ENCODE peak calls at places on chromosomes 6 and 20, in ten cellular contexts. F is heart right ventricle, H is neural crest cell, M is tibial artery, C is fibroblast of the aortic adventitia, I is endothelial cell, U is mammary epithelial cell, L is H9, V is NB4, W is H1. G is an unnamed sample.

GRCh38 chr6:116562614-116563013 is 8.7 kb upstream of the RWDD1 start:
- DNase-seq in F (no peak), H (no peak), M (no peak), C (peak; percentile 61), I (no peak), U (no peak), L (no peak), V (no peak), W (no peak), G (no peak)

GRCh38 chr6:20946037-20946436 is 411.8 kb downstream of the CDKAL1 start:
- DNase-seq in F (no peak), H (no peak), M (no peak), C (peak; percentile 13), I (no peak), U (peak; percentile 85), L (no peak), V (peak; percentile 60), W (no peak), G (no peak)

GRCh38 chr20:63011798-63012197 is 5.0 kb upstream of the BHLHE23 start:
- DNase-seq in F (no peak), H (no peak), M (no peak), C (no peak), I (no peak), U (no peak), L (no peak), V (no peak), W (no peak), G (peak; percentile 11)

GRCh38 chr6:157755752-157756411 is 67.2 kb upstream of the SNX9 start:
- DNase-seq in F (no peak), H (no peak), M (no peak), C (no peak), I (no peak), U (no peak), L (no peak), V (no peak), W (no peak), G (no peak)

GRCh38 chr6:3722211-3722621 is 29.3 kb downstream of the PXDC1 start:
- DNase-seq in F (no peak), H (no peak), M (no peak), C (no peak), I (no peak), U (no peak), L (no peak), V (no peak), W (no peak), G (no peak)

GRCh38 chr6:105401247-105402089 is 1.4 kb downstream of the PREP start:
- DNase-seq in F (no peak), H (no peak), M (no peak), C (no peak), I (no peak), U (no peak), L (no peak), V (peak; percentile 20), W (no peak), G (no peak)

GRCh38 chr20:22590662-22591061 is 6.3 kb upstream of the FOXA2 start:
- DNase-seq in F (no peak), H (no peak), M (no peak), C (no peak), I (no peak), U (no peak), L (peak; percentile 54), V (no peak), W (no peak), G (no peak)

GRCh38 chr20:20205141-20205861 is 153.0 kb downstream of the CFAP61 start:
- DNase-seq in F (no peak), H (no peak), M (no peak), C (no peak), I (no peak), U (no peak), L (no peak), V (no peak), W (no peak), G (no peak)

GRCh38 chr6:7146079-7146828 is 38.5 kb downstream of the RREB1 start:
- DNase-seq in F (peak; percentile 44), H (no peak), M (peak; percentile 81), C (peak; percentile 65), I (no peak), U (peak; percentile 56), L (no peak), V (peak; percentile 95), W (no peak), G (peak; percentile 42)

GRCh38 chr6:34513628-34514027 is 42.5 kb downstream of the SPDEF start:
- DNase-seq in F (no peak), H (no peak), M (no peak), C (no peak), I (no peak), U (no peak), L (no peak), V (no peak), W (no peak), G (peak; percentile 43)

GRCh38 chr6:24936641-24937317 is 1.0 kb upstream of the RIPOR2 start:
- DNase-seq in F (no peak), H (no peak), M (no peak), C (no peak), I (no peak), U (peak; percentile 34), L (no peak), V (no peak), W (no peak), G (no peak)

DNA sequence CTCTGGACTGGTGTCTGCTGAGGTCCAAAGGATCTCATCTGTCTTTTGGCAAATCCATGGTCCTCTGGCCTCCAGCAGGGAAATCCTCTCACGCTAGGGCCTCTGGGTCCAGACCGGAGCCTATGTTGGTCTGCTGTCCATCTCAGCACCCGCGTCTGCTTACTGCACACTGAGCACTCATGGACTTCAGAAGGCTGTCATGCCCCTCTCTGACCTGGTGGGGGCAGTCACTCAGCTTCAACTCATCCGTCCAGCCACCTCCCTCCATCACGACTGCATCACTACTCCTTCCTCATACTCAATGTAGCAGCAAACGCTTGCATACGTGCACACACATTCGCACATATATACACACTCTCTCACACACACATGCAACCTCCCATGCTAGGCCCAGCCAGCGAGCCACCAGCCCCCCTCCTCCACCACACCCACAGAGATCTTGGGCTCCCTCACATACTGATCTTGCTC is 33.3 kb downstream of the GABRR2 start:
- DNase-seq in F (no peak), H (peak; percentile 25), M (no peak), C (peak; percentile 16), I (peak; percentile 45), U (peak; percentile 14), L (peak; percentile 82), V (peak; percentile 86), W (peak; percentile 49), G (peak; percentile 35)
- TF ChIP-seq CTCF in F (no peak), H (peak; percentile 54), M (no peak), C (peak; percentile 44), I (peak; percentile 57), U (peak; percentile 58), L (peak; percentile 83), V (peak; percentile 94), W (peak; percentile 98), G (peak; percentile 59)

GRCh38 chr6:91716361-91716760 is 1129.5 kb upstream of the MAP3K7 start:
- DNase-seq in F (no peak), H (no peak), M (no peak), C (no peak), I (no peak), U (peak; percentile 8), L (no peak), V (no peak), W (no peak), G (no peak)

GRCh38 chr6:91711518-91711917 is 1124.6 kb upstream of the MAP3K7 start:
- DNase-seq in F (no peak), H (no peak), M (no peak), C (no peak), I (no peak), U (no peak), L (no peak), V (no peak), W (no peak), G (no peak)

GRCh38 chr6:91717094-91717493 is 1130.2 kb upstream of the MAP3K7 start:
- DNase-seq in F (no peak), H (no peak), M (no peak), C (no peak), I (no peak), U (no peak), L (no peak), V (no peak), W (no peak), G (no peak)

GRCh38 chr6:91715171-91715805 is 1128.4 kb upstream of the MAP3K7 start:
- DNase-seq in F (no peak), H (no peak), M (no peak), C (no peak), I (no peak), U (no peak), L (no peak), V (no peak), W (no peak), G (no peak)

GRCh38 chr6:91713911-91714310 is 1127.0 kb upstream of the MAP3K7 start:
- DNase-seq in F (no peak), H (no peak), M (no peak), C (no peak), I (no peak), U (peak; percentile 54), L (no peak), V (no peak), W (no peak), G (no peak)
- TF ChIP-seq CTCF in F (no peak), H (peak; percentile 39), M (no peak), C (no peak), I (no peak), U (peak; percentile 5), L (no peak), V (no peak), W (no peak), G (peak; percentile 14)

GRCh38 chr6:39681566-39682250 is 43.5 kb downstream of the KIF6 start:
- DNase-seq in F (no peak), H (no peak), M (no peak), C (no peak), I (no peak), U (no peak), L (no peak), V (no peak), W (no peak), G (no peak)

DNA sequence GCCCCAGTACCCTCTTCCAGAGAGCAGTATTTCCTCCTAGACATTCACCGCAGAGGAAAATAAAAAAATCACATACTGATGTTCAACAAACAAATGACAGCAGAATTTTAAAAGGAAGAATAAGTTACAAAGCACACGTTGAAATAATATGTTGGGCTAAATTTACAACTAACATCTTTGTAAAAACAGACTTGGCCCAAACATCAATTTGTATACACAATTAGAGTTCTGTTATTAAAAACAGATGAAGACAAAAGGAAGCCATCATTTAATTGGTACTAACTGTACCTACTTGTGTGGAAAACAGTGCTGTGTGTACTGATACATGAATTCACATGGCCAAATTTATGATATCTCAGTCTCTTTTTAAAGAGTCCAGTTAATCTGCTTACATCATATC is 46.3 kb downstream of the KIF6 start:
- DNase-seq in F (no peak), H (no peak), M (no peak), C (no peak), I (no peak), U (no peak), L (no peak), V (no peak), W (no peak), G (no peak)
- TF ChIP-seq CTCF in F (no peak), H (no peak), M (no peak), C (no peak), I (no peak), U (no peak), L (no peak), V (no peak), W (no peak), G (no peak)

DNA sequence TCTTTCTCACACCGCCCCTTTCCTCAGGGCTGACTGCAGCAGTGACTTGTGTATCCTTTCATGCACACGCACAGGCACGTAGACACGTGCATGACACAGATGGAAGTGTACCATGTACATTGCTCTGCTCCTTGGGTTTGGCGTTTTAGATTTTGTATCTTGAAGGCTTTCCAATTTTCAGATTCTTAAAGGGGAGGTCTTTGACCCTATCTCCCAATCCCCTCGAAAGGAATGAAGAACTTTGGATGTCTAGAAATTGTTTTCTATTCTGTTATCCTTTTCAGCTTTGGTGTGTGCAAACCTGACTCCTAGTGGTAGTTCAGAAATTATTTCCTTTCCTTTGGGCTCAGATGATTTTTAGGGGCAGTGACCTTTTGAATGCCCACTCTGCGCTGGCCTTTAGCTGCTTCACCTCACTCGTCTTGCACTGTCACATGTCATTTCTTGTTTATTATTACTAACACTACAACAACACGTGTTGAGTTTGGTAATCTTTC is 63.0 kb downstream of the HIVEP1 start:
- DNase-seq in F (no peak), H (no peak), M (no peak), C (peak; percentile 34), I (no peak), U (peak; percentile 45), L (no peak), V (peak; percentile 28), W (no peak), G (no peak)
- TF ChIP-seq CTCF in F (peak; percentile 27), H (peak; percentile 56), M (peak; percentile 25), C (peak; percentile 58), I (peak; percentile 15), U (peak; percentile 24), L (no peak), V (peak; percentile 16), W (no peak), G (no peak)

G was measured in glutamatergic neuron.